ENCODE peak calls at places on chromosome 9, in ten cellular contexts. One of them, this sample, is unnamed.

GRCh38 chr9:13688990-13689600 is 409.6 kb upstream of the MPDZ start:
- DNase-seq in posterior cingulate gyrus: peak
- DNase-seq in activated CD8-positive, alpha-beta memory T cell treated with anti-CD3 and anti-CD28 coated beads, Interleukin-2, amount 50 U/mL, for 48 hours: no peak
- DNase-seq in GM12891: no peak
- DNase-seq in GM20000: no peak
- DNase-seq in omental fat pad: no peak
- DNase-seq in T-helper 17 cell: no peak
- DNase-seq in central memory CD8-positive, alpha-beta T cell: no peak
- DNase-seq in A172: no peak
- DNase-seq in ELF-1: peak
- DNase-seq in this sample: no peak

GRCh38 chr9:136354592-136355085 is 8.9 kb downstream of the DNLZ start:
- DNase-seq in posterior cingulate gyrus: no peak
- DNase-seq in activated CD8-positive, alpha-beta memory T cell treated with anti-CD3 and anti-CD28 coated beads, Interleukin-2, amount 50 U/mL, for 48 hours: no peak
- DNase-seq in GM12891: no peak
- DNase-seq in GM20000: no peak
- DNase-seq in omental fat pad: no peak
- DNase-seq in T-helper 17 cell: no peak
- DNase-seq in central memory CD8-positive, alpha-beta T cell: no peak
- DNase-seq in A172: peak
- DNase-seq in ELF-1: no peak
- DNase-seq in this sample: no peak

GRCh38 chr9:122463828-122464632 is 13.7 kb downstream of the OR1J1 start:
- DNase-seq in posterior cingulate gyrus: no peak
- DNase-seq in activated CD8-positive, alpha-beta memory T cell treated with anti-CD3 and anti-CD28 coated beads, Interleukin-2, amount 50 U/mL, for 48 hours: no peak
- DNase-seq in GM12891: no peak
- DNase-seq in GM20000: peak
- DNase-seq in omental fat pad: no peak
- DNase-seq in T-helper 17 cell: no peak
- DNase-seq in central memory CD8-positive, alpha-beta T cell: no peak
- DNase-seq in A172: peak
- DNase-seq in ELF-1: peak
- DNase-seq in this sample: no peak

GRCh38 chr9:37311938-37312730 is 110.4 kb upstream of the GRHPR start:
- DNase-seq in posterior cingulate gyrus: no peak
- DNase-seq in activated CD8-positive, alpha-beta memory T cell treated with anti-CD3 and anti-CD28 coated beads, Interleukin-2, amount 50 U/mL, for 48 hours: no peak
- DNase-seq in GM12891: no peak
- DNase-seq in GM20000: no peak
- DNase-seq in omental fat pad: no peak
- DNase-seq in T-helper 17 cell: no peak
- DNase-seq in central memory CD8-positive, alpha-beta T cell: no peak
- DNase-seq in A172: peak
- DNase-seq in ELF-1: no peak
- DNase-seq in this sample: no peak

GRCh38 chr9:72465602-72466001 is 55.8 kb upstream of the TMC1 start:
- DNase-seq in posterior cingulate gyrus: no peak
- DNase-seq in activated CD8-positive, alpha-beta memory T cell treated with anti-CD3 and anti-CD28 coated beads, Interleukin-2, amount 50 U/mL, for 48 hours: no peak
- DNase-seq in GM12891: no peak
- DNase-seq in GM20000: no peak
- DNase-seq in omental fat pad: no peak
- DNase-seq in T-helper 17 cell: no peak
- DNase-seq in central memory CD8-positive, alpha-beta T cell: no peak
- DNase-seq in A172: peak
- DNase-seq in ELF-1: no peak
- DNase-seq in this sample: no peak

GRCh38 chr9:113590389-113590788 is 126.9 kb downstream of the RGS3 start:
- DNase-seq in posterior cingulate gyrus: no peak
- DNase-seq in activated CD8-positive, alpha-beta memory T cell treated with anti-CD3 and anti-CD28 coated beads, Interleukin-2, amount 50 U/mL, for 48 hours: no peak
- DNase-seq in GM12891: no peak
- DNase-seq in GM20000: no peak
- DNase-seq in omental fat pad: no peak
- DNase-seq in T-helper 17 cell: no peak
- DNase-seq in central memory CD8-positive, alpha-beta T cell: no peak
- DNase-seq in A172: no peak
- DNase-seq in ELF-1: no peak
- DNase-seq in this sample: no peak

GRCh38 chr9:86903461-86904010 is 43.8 kb downstream of the GAS1 start:
- DNase-seq in posterior cingulate gyrus: no peak
- DNase-seq in activated CD8-positive, alpha-beta memory T cell treated with anti-CD3 and anti-CD28 coated beads, Interleukin-2, amount 50 U/mL, for 48 hours: no peak
- DNase-seq in GM12891: no peak
- DNase-seq in GM20000: no peak
- DNase-seq in omental fat pad: no peak
- DNase-seq in T-helper 17 cell: no peak
- DNase-seq in central memory CD8-positive, alpha-beta T cell: no peak
- DNase-seq in A172: no peak
- DNase-seq in ELF-1: peak
- DNase-seq in this sample: no peak

GRCh38 chr9:117104972-117105495 is 309.8 kb downstream of the ASTN2 start:
- DNase-seq in posterior cingulate gyrus: no peak
- DNase-seq in activated CD8-positive, alpha-beta memory T cell treated with anti-CD3 and anti-CD28 coated beads, Interleukin-2, amount 50 U/mL, for 48 hours: no peak
- DNase-seq in GM12891: no peak
- DNase-seq in GM20000: no peak
- DNase-seq in omental fat pad: no peak
- DNase-seq in T-helper 17 cell: no peak
- DNase-seq in central memory CD8-positive, alpha-beta T cell: no peak
- DNase-seq in A172: no peak
- DNase-seq in ELF-1: no peak
- DNase-seq in this sample: no peak

GRCh38 chr9:78807286-78807685 is 510.4 kb downstream of the PSAT1 start:
- DNase-seq in posterior cingulate gyrus: no peak
- DNase-seq in activated CD8-positive, alpha-beta memory T cell treated with anti-CD3 and anti-CD28 coated beads, Interleukin-2, amount 50 U/mL, for 48 hours: no peak
- DNase-seq in GM12891: no peak
- DNase-seq in GM20000: no peak
- DNase-seq in omental fat pad: no peak
- DNase-seq in T-helper 17 cell: no peak
- DNase-seq in central memory CD8-positive, alpha-beta T cell: no peak
- DNase-seq in A172: no peak
- DNase-seq in ELF-1: no peak
- DNase-seq in this sample: no peak

GRCh38 chr9:34990908-34991832 is 1.6 kb downstream of the DNAJB5 start:
- DNase-seq in posterior cingulate gyrus: no peak
- DNase-seq in activated CD8-positive, alpha-beta memory T cell treated with anti-CD3 and anti-CD28 coated beads, Interleukin-2, amount 50 U/mL, for 48 hours: no peak
- DNase-seq in GM12891: no peak
- DNase-seq in GM20000: no peak
- DNase-seq in omental fat pad: no peak
- DNase-seq in T-helper 17 cell: no peak
- DNase-seq in central memory CD8-positive, alpha-beta T cell: no peak
- DNase-seq in A172: no peak
- DNase-seq in ELF-1: no peak
- DNase-seq in this sample: no peak

GRCh38 chr9:109986423-109987055 is 206.5 kb downstream of the PALM2AKAP2 start:
- DNase-seq in posterior cingulate gyrus: no peak
- DNase-seq in activated CD8-positive, alpha-beta memory T cell treated with anti-CD3 and anti-CD28 coated beads, Interleukin-2, amount 50 U/mL, for 48 hours: no peak
- DNase-seq in GM12891: no peak
- DNase-seq in GM20000: no peak
- DNase-seq in omental fat pad: no peak
- DNase-seq in T-helper 17 cell: no peak
- DNase-seq in central memory CD8-positive, alpha-beta T cell: no peak
- DNase-seq in A172: peak
- DNase-seq in ELF-1: no peak
- DNase-seq in this sample: no peak

GRCh38 chr9:85041737-85042136 is 372.2 kb downstream of the NTRK2 start:
- DNase-seq in posterior cingulate gyrus: no peak
- DNase-seq in activated CD8-positive, alpha-beta memory T cell treated with anti-CD3 and anti-CD28 coated beads, Interleukin-2, amount 50 U/mL, for 48 hours: no peak
- DNase-seq in GM12891: no peak
- DNase-seq in GM20000: no peak
- DNase-seq in omental fat pad: no peak
- DNase-seq in T-helper 17 cell: no peak
- DNase-seq in central memory CD8-positive, alpha-beta T cell: no peak
- DNase-seq in A172: no peak
- DNase-seq in ELF-1: no peak
- DNase-seq in this sample: no peak

This sample was measured in ecto neural progenitor cell.